ENCODE peak calls at places on chromosomes 1 and 21, in ten cellular contexts. A is mesendoderm; R is prostate gland; L is tibial nerve; V is GM12878; E is CD8-positive, alpha-beta T cell; Q is colonic mucosa; I is uterus; K is left lung; H is body of pancreas. P is an unnamed sample.

GRCh38 chr1:228006793-228007053 is at the start of gene WNT3A:
- DNase-seq in A (no peak), R (no peak), L (no peak), V (no peak), E (no peak), Q (no peak), I (no peak), K (no peak), H (no peak), P (no peak)

GRCh38 chr1:230758705-230759354 is 11.6 kb downstream of the CAPN9 start:
- DNase-seq in A (no peak), R (no peak), L (no peak), V (no peak), E (no peak), Q (no peak), I (no peak), K (no peak), H (no peak), P (no peak)

GRCh38 chr1:167136191-167136614 is 42.3 kb downstream of the STYXL2 start:
- DNase-seq in A (peak; percentile 94), R (no peak), L (no peak), V (no peak), E (no peak), Q (peak; percentile 65), I (no peak), K (no peak), H (no peak), P (no peak)

GRCh38 chr1:30654188-30654587 is 69.2 kb downstream of the MATN1 start:
- DNase-seq in A (no peak), R (no peak), L (no peak), V (no peak), E (no peak), Q (no peak), I (no peak), K (no peak), H (no peak), P (no peak)

GRCh38 chr1:1222575-1223225 is 8.7 kb upstream of the TNFRSF4 start:
- DNase-seq in A (no peak), R (no peak), L (no peak), V (no peak), E (no peak), Q (no peak), I (no peak), K (no peak), H (no peak), P (no peak)

GRCh38 chr1:180525696-180526000 is 23.3 kb upstream of the ACBD6 start:
- DNase-seq in A (no peak), R (no peak), L (no peak), V (no peak), E (no peak), Q (no peak), I (no peak), K (no peak), H (no peak), P (no peak)

GRCh38 chr1:224623310-224623714 is 7.2 kb downstream of the CNIH3 start:
- DNase-seq in A (no peak), R (no peak), L (no peak), V (no peak), E (no peak), Q (no peak), I (no peak), K (no peak), H (no peak), P (no peak)

GRCh38 chr21:20882462-20883415 is 115.5 kb upstream of the NCAM2 start:
- DNase-seq in A (peak; percentile 64), R (no peak), L (peak; percentile 46), V (no peak), E (no peak), Q (peak; percentile 28), I (no peak), K (no peak), H (peak; percentile 54), P (no peak)

GRCh38 chr1:228765543-228765942 is 30.3 kb downstream of the RHOU start:
- DNase-seq in A (no peak), R (no peak), L (no peak), V (no peak), E (no peak), Q (peak; percentile 36), I (no peak), K (peak; percentile 78), H (peak; percentile 27), P (no peak)

GRCh38 chr1:83844546-83844945 is 154.4 kb downstream of the TTLL7 start:
- DNase-seq in A (no peak), R (no peak), L (no peak), V (no peak), E (no peak), Q (no peak), I (no peak), K (no peak), H (no peak), P (no peak)

GRCh38 chr1:103489881-103490280 is 35.6 kb upstream of the RNPC3 start:
- DNase-seq in A (peak; percentile 14), R (no peak), L (no peak), V (no peak), E (no peak), Q (no peak), I (no peak), K (no peak), H (no peak), P (no peak)

GRCh38 chr1:228105996-228106799 is 2.9 kb downstream of the MRPL55 start:
- DNase-seq in A (no peak), R (no peak), L (no peak), V (no peak), E (no peak), Q (no peak), I (no peak), K (no peak), H (no peak), P (no peak)

GRCh38 chr1:217881131-217881543 is 250.0 kb downstream of the SPATA17 start:
- DNase-seq in A (no peak), R (no peak), L (no peak), V (no peak), E (no peak), Q (no peak), I (no peak), K (no peak), H (no peak), P (no peak)

GRCh38 chr1:88802404-88802803 is 89.0 kb downstream of the GTF2B start:
- DNase-seq in A (no peak), R (no peak), L (no peak), V (no peak), E (no peak), Q (no peak), I (no peak), K (no peak), H (no peak), P (no peak)

GRCh38 chr1:88801575-88802208 is 89.7 kb downstream of the GTF2B start:
- DNase-seq in A (no peak), R (no peak), L (no peak), V (peak; percentile 12), E (no peak), Q (no peak), I (no peak), K (no peak), H (no peak), P (no peak)

GRCh38 chr1:88802950-88803349 is 88.4 kb downstream of the GTF2B start:
- DNase-seq in A (no peak), R (no peak), L (no peak), V (no peak), E (no peak), Q (no peak), I (no peak), K (no peak), H (no peak), P (no peak)

GRCh38 chr1:88799433-88799832 is 91.9 kb downstream of the GTF2B start:
- DNase-seq in A (no peak), R (no peak), L (no peak), V (no peak), E (no peak), Q (no peak), I (no peak), K (no peak), H (no peak), P (no peak)

DNA sequence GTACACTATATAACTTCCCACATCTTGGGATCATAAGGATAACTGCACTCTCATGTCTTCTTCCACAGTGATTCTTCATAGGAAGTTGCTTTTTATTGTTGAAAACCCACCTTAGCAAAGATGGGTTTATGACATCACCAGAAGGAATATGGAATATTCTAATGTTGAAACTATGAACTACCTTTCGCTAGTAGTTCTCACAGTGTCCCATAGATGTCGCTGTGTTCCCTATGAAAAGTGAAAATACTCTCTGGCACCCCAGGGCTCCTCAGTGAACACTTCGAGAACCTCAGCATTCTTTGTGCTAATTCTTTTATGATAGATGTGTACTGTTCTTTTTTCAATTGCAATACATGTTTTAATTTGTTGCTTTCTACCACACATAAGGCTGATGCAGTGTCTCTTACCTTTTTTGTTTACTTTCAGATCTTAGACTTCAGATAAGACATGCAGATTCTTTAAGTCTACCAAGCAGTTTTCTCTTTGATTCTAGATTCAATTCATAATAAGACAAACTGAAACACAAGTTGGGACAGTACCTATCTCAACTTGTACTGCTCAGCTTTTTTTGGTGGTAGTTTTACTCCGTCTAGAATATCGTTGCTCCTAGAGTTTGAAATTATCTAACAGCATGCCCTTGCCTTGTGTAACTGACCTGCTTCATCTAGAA is 90.8 kb downstream of the GTF2B start:
- DNase-seq in A (peak; percentile 29), R (no peak), L (peak; percentile 40), V (no peak), E (peak; percentile 38), Q (peak; percentile 28), I (no peak), K (no peak), H (peak; percentile 34), P (no peak)
- H3K36me3 ChIP-seq in A (no peaks in the 10 kb centered on the region), R (no peaks in the 10 kb centered on the region), L (no peaks in the 10 kb centered on the region), V (peaks cover 14% of the 10 kb centered on the region), E (peaks cover 8% of the 10 kb centered on the region), Q (peaks cover 4% of the 10 kb centered on the region), I (no peaks in the 10 kb centered on the region), K (no peaks in the 10 kb centered on the region), H (peaks cover 5% of the 10 kb centered on the region), P (peaks cover 5% of the 10 kb centered on the region)

GRCh38 chr1:107954719-107955415 is 10.1 kb downstream of the VAV3 start:
- DNase-seq in A (no peak), R (no peak), L (no peak), V (no peak), E (no peak), Q (no peak), I (no peak), K (no peak), H (no peak), P (no peak)
- H3K27ac ChIP-seq in A (no peak overlapping the region), R (no peak overlapping the region), L (no peak overlapping the region), V (no peak overlapping the region), E (no peak overlapping the region), Q (no peak overlapping the region), I (no peak overlapping the region), K (no peak overlapping the region), H (no peak overlapping the region), P (no peak overlapping the region)

DNA sequence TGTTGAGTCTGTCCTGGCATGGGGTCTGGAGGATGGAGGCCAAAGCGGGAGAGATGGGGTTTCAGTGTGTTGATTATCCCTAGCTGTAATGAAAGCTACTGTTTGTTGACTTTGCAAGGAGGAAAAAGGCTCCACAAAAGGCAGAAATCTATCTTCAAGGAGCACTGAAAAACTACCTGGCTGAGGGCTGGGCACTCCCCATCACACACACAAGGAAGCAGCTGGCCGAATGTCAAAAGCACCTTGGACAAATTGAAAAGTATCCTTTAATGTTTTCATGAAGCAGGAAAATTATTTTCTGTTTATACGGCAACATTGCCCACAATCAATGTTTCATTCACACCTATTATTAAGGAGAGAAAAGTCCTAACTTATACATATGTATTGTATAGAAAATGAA is 27.8 kb upstream of the PWP2 start:
- DNase-seq in A (no peak), R (no peak), L (no peak), V (no peak), E (no peak), Q (no peak), I (no peak), K (no peak), H (no peak), P (no peak)
- H3K36me3 ChIP-seq in A (peaks cover 2% of the 10 kb centered on the region), R (no peaks in the 10 kb centered on the region), L (peaks cover 3% of the 10 kb centered on the region), V (peaks cover 67% of the 10 kb centered on the region), E (peaks cover 24% of the 10 kb centered on the region), Q (no peaks in the 10 kb centered on the region), I (no peaks in the 10 kb centered on the region), K (no peaks in the 10 kb centered on the region), H (peaks cover 15% of the 10 kb centered on the region), P (peaks cover 98% of the 10 kb centered on the region)

GRCh38 chr1:100950776-100951175 is 54.9 kb downstream of the SLC30A7 start:
- DNase-seq in A (peak; percentile 54), R (no peak), L (no peak), V (no peak), E (no peak), Q (no peak), I (no peak), K (no peak), H (no peak), P (no peak)
- H3K27ac ChIP-seq in A (no peak overlapping the region), R (no peak overlapping the region), L (peak overlapping the region; percentile 26), V (no peak overlapping the region), E (no peak overlapping the region), Q (no peak overlapping the region), I (no peak overlapping the region), K (peak overlapping the region; percentile 49), H (no peak overlapping the region), P (peak overlapping the region; percentile 3)